ENCODE peak calls at places on chromosomes 5 and 9, in ten cellular contexts. Y is psoas muscle; J is stimulated activated naive CD4-positive, alpha-beta T cell; P is fibroblast of mammary gland; M is H54; C is NCI-H2107; U is activated CD4-positive, alpha-beta T cell treated with anti-CD3 and anti-CD28 coated beads for 24 hours; X is endothelial cell; S is activated T-cell treated with anti-CD3 and anti-CD28 coated beads for 1 hour; W is NCI-H226. F is an unnamed sample.

GRCh38 chr9:134811673-134812668 is 68.6 kb upstream of the FCN2 start:
- DNase-seq in Y (no peak), J (no peak), P (peak; percentile 73), M (no peak), C (no peak), U (no peak), X (no peak), S (no peak), W (peak; percentile 6), F (no peak)

GRCh38 chr5:170681013-170681433 is 102.5 kb upstream of the GABRP start:
- DNase-seq in Y (no peak), J (no peak), P (peak; percentile 21), M (no peak), C (no peak), U (peak; percentile 6), X (peak; percentile 82), S (no peak), W (no peak), F (no peak)

GRCh38 chr5:139543423-139543991 is 17.6 kb upstream of the UBE2D2 start:
- DNase-seq in Y (peak; percentile 78), J (no peak), P (no peak), M (no peak), C (no peak), U (peak; percentile 11), X (peak; percentile 76), S (peak; percentile 27), W (no peak), F (peak; percentile 22)

GRCh38 chr9:89686621-89687020 is 81.8 kb downstream of the GADD45G start:
- DNase-seq in Y (no peak), J (no peak), P (no peak), M (no peak), C (no peak), U (no peak), X (no peak), S (no peak), W (no peak), F (no peak)

GRCh38 chr9:112091805-112092204 is 83.3 kb downstream of the SUSD1 start:
- DNase-seq in Y (no peak), J (no peak), P (peak; percentile 17), M (no peak), C (peak; percentile 32), U (no peak), X (no peak), S (no peak), W (no peak), F (no peak)

GRCh38 chr5:132000677-132001453 is 10.6 kb downstream of the ACSL6 start:
- DNase-seq in Y (no peak), J (peak; percentile 37), P (no peak), M (no peak), C (no peak), U (no peak), X (no peak), S (no peak), W (peak; percentile 35), F (peak; percentile 34)

GRCh38 chr9:570187-570586 is 271.3 kb upstream of the DMRT1 start:
- DNase-seq in Y (no peak), J (no peak), P (no peak), M (no peak), C (no peak), U (no peak), X (no peak), S (no peak), W (no peak), F (no peak)

GRCh38 chr9:109506097-109506712 is 8.1 kb upstream of the PTPN3 start:
- DNase-seq in Y (no peak), J (no peak), P (no peak), M (no peak), C (no peak), U (no peak), X (no peak), S (no peak), W (no peak), F (no peak)

GRCh38 chr9:115008536-115008935 is 78.1 kb upstream of the TNFSF8 start:
- DNase-seq in Y (no peak), J (no peak), P (peak; percentile 95), M (peak; percentile 88), C (no peak), U (peak; percentile 21), X (no peak), S (no peak), W (peak; percentile 80), F (no peak)

GRCh38 chr5:109291090-109291489 is 118.7 kb downstream of the PJA2 start:
- DNase-seq in Y (no peak), J (no peak), P (no peak), M (no peak), C (no peak), U (no peak), X (no peak), S (no peak), W (no peak), F (no peak)

GRCh38 chr9:22401671-22402070 is 45.0 kb upstream of the DMRTA1 start:
- DNase-seq in Y (no peak), J (no peak), P (no peak), M (no peak), C (no peak), U (no peak), X (no peak), S (no peak), W (peak; percentile 69), F (no peak)

F was measured in activated effector memory CD4-positive, alpha-beta T cell treated with Interleukin-2 at 50 U/mL for 16 hours.